ENCODE peak calls at places on chromosomes 1 and 21, in seven cellular contexts. Z is OCI-M1; Y is activated CD4-positive, alpha-beta T cell treated with anti-CD3 and anti-CD28 coated beads for 48 hours; X is stimulated activated CD4-positive, alpha-beta T cell treated with anti-CD3 and anti-CD28 coated beads, Interleukin-4, amount 100 ng/mL, for 4 hours; N is H7; J is Caki2; O is left lung. T is an unnamed sample.

GRCh38 chr1:248886237-248886895 is 19.7 kb upstream of the PGBD2 start:
- DNase-seq in Z (peak; percentile 48), Y (no peak), X (no peak), N (peak; percentile 26), J (no peak), O (no peak), T (no peak)

GRCh38 chr1:42419449-42419848 is 36.4 kb downstream of the ZMYND12 start:
- DNase-seq in Z (no peak), Y (no peak), X (no peak), N (no peak), J (no peak), O (no peak), T (no peak)

GRCh38 chr1:247530785-247531184 is 5.5 kb downstream of the OR2C3 start:
- DNase-seq in Z (no peak), Y (no peak), X (no peak), N (peak; percentile 25), J (no peak), O (peak; percentile 66), T (no peak)

GRCh38 chr21:28669978-28670377 is 322.7 kb downstream of the LTN1 start:
- DNase-seq in Z (no peak), Y (no peak), X (no peak), N (no peak), J (no peak), O (no peak), T (no peak)

GRCh38 chr1:26012862-26013261 is 8.7 kb upstream of the EXTL1 start:
- DNase-seq in Z (no peak), Y (no peak), X (no peak), N (no peak), J (no peak), O (no peak), T (no peak)

GRCh38 chr1:5915587-5916571 is 76.3 kb downstream of the NPHP4 start:
- DNase-seq in Z (peak; percentile 63), Y (peak; percentile 48), X (no peak), N (peak; percentile 78), J (peak; percentile 40), O (no peak), T (no peak)

GRCh38 chr1:160579216-160579701 is at the start of gene CD84:
- DNase-seq in Z (peak; percentile 87), Y (no peak), X (no peak), N (no peak), J (no peak), O (no peak), T (no peak)

GRCh38 chr1:234611799-234612351 is 1.9 kb upstream of the IRF2BP2 start:
- DNase-seq in Z (peak; percentile 80), Y (peak; percentile 23), X (no peak), N (no peak), J (no peak), O (no peak), T (peak; percentile 48)

GRCh38 chr1:48644190-48644930 is 132.3 kb downstream of the BEND5 start:
- DNase-seq in Z (no peak), Y (no peak), X (no peak), N (no peak), J (no peak), O (no peak), T (no peak)

GRCh38 chr1:28370220-28371010 is 875 bp downstream of the PHACTR4 start:
- DNase-seq in Z (peak; percentile 59), Y (peak; percentile 49), X (no peak), N (peak; percentile 59), J (no peak), O (no peak), T (peak; percentile 45)

GRCh38 chr1:87100271-87100670 is 185.8 kb downstream of the HS2ST1 start:
- DNase-seq in Z (no peak), Y (no peak), X (no peak), N (no peak), J (no peak), O (no peak), T (no peak)

GRCh38 chr21:32406405-32406804 is 6.1 kb upstream of the EVA1C start:
- DNase-seq in Z (no peak), Y (no peak), X (no peak), N (no peak), J (no peak), O (no peak), T (no peak)

GRCh38 chr21:26433386-26433785 is 139.7 kb downstream of the CYYR1 start:
- DNase-seq in Z (no peak), Y (no peak), X (no peak), N (no peak), J (no peak), O (no peak), T (no peak)

GRCh38 chr1:212960932-212961331 is 10.6 kb downstream of the VASH2 start:
- DNase-seq in Z (no peak), Y (no peak), X (no peak), N (no peak), J (no peak), O (no peak), T (no peak)

GRCh38 chr1:187903223-187903622 is 1074.5 kb downstream of the PLA2G4A start:
- DNase-seq in Z (no peak), Y (no peak), X (no peak), N (no peak), J (no peak), O (no peak), T (no peak)

GRCh38 chr21:39863111-39863510 is 4.1 kb upstream of the PCP4 start:
- DNase-seq in Z (no peak), Y (no peak), X (no peak), N (no peak), J (peak; percentile 84), O (no peak), T (no peak)

GRCh38 chr21:27450216-27450615 is 483.3 kb upstream of the ADAMTS5 start:
- DNase-seq in Z (no peak), Y (no peak), X (no peak), N (no peak), J (no peak), O (no peak), T (no peak)

T was measured in stimulated activated naive CD8-positive, alpha-beta T cell treated with anti-CD3 and anti-CD28 coated beads, Interleukin-15, Interleukin-2, amounts not matched to agents 100 U/mL and 50 U/mL, for 24 hours.